ENCODE peak calls at places on chromosomes 3 and 15, in eight cellular contexts. S is Right ventricle myocardium superior; J is stimulated activated naive CD8-positive, alpha-beta T cell treated with anti-CD3 and anti-CD28 coated beads, Interleukin-15, amount 100 ng/mL, for 72 hours; C is progenitor cell of endocrine pancreas; V is AG09309; G is NCI-H1092 treated with DMSO at 0.1 percent for 48 hours; D is substantia nigra; K is RWPE1. E is an unnamed sample.

GRCh38 chr3:193132247-193132646 is 108.8 kb upstream of the PLAAT1 start:
- DNase-seq in K (no peak), J (no peak), C (no peak), S (no peak), V (no peak), G (no peak), D (no peak), E (no peak)

GRCh38 chr3:102165367-102165766 is 269.4 kb upstream of the ZPLD1 start:
- DNase-seq in S (no peak), J (no peak), V (peak), G (no peak), C (no peak), K (no peak), D (no peak), E (no peak)

GRCh38 chr3:396293-396692 is 199.7 kb downstream of the CHL1 start:
- DNase-seq in D (no peak), V (no peak), J (no peak), K (no peak), C (no peak), S (no peak), G (no peak), E (no peak)

GRCh38 chr15:81105521-81105920 is 28.5 kb upstream of the CFAP161 start:
- DNase-seq in J (no peak), V (peak), S (no peak), G (no peak), K (no peak), D (no peak), C (no peak), E (no peak)

GRCh38 chr3:149459491-149460057 is 14.9 kb upstream of the TM4SF4 start:
- DNase-seq in K (no peak), G (no peak), V (no peak), S (no peak), D (no peak), C (no peak), J (no peak), E (no peak)

GRCh38 chr3:194675680-194676079 is 3.7 kb upstream of the LSG1 start:
- DNase-seq in C (no peak), S (no peak), J (no peak), G (no peak), V (no peak), D (no peak), K (no peak), E (no peak)

GRCh38 chr3:49313902-49314676 is 25.8 kb downstream of the USP4 start:
- DNase-seq in J (no peak), D (no peak), S (no peak), G (no peak), K (no peak), V (no peak), C (no peak), E (no peak)

GRCh38 chr3:48129921-48130320 is 58.3 kb downstream of the CDC25A start:
- DNase-seq in S (no peak), D (no peak), J (no peak), V (peak), G (no peak), K (no peak), C (no peak), E (no peak)

GRCh38 chr15:99019558-99020540 is 12.3 kb upstream of the PGPEP1L start:
- DNase-seq in V (peak), K (peak), G (no peak), C (no peak), S (no peak), D (no peak), J (no peak), E (peak)

GRCh38 chr3:196055683-196056270 is 26.1 kb downstream of the TFRC start:
- DNase-seq in J (no peak), S (peak), C (no peak), G (no peak), V (no peak), D (no peak), K (no peak), E (no peak)

GRCh38 chr15:58342508-58342907 is 89.3 kb upstream of the LIPC start:
- DNase-seq in G (no peak), K (no peak), S (no peak), J (no peak), C (no peak), V (no peak), D (no peak), E (no peak)

GRCh38 chr15:70133296-70133695 is 35.6 kb upstream of the TLE3 start:
- DNase-seq in V (no peak), G (no peak), C (no peak), K (no peak), S (no peak), D (no peak), J (no peak), E (no peak)